ENCODE peak calls at places on chromosomes 12 and 14, in six cellular contexts. Q is transverse colon, K is mesendoderm, D is cardiac muscle cell, O is neural progenitor cell, G is heart right ventricle. C is an unnamed sample.

GRCh38 chr14:55123101-55123500 is 6.0 kb upstream of the LGALS3 start:
- DNase-seq in Q (no peak), G (no peak), O (no peak), D (peak; percentile 92), K (no peak), C (no peak)

GRCh38 chr14:80428171-80428570 is 216.9 kb upstream of the DIO2 start:
- DNase-seq in O (no peak), Q (no peak), D (peak; percentile 64), K (peak; percentile 4), G (no peak), C (no peak)

GRCh38 chr14:75418779-75419768 is 8.7 kb upstream of the JDP2 start:
- DNase-seq in Q (peak; percentile 84), D (peak; percentile 49), K (peak; percentile 97), G (peak; percentile 27), O (peak; percentile 78), C (peak; percentile 95)

GRCh38 chr14:36652542-36653201 is 9.0 kb upstream of the PAX9 start:
- DNase-seq in O (no peak), Q (no peak), D (no peak), K (no peak), G (no peak), C (no peak)

GRCh38 chr12:85468356-85469157 is 188.5 kb downstream of the ALX1 start:
- DNase-seq in K (peak; percentile 94), G (no peak), D (peak; percentile 76), Q (peak; percentile 45), O (peak; percentile 58), C (peak; percentile 91)

GRCh38 chr14:53411110-53411509 is 258.0 kb upstream of the DDHD1 start:
- DNase-seq in D (peak; percentile 28), Q (no peak), G (no peak), O (no peak), K (no peak), C (no peak)

GRCh38 chr12:26097046-26097878 is 27.6 kb downstream of the BHLHE41 start:
- DNase-seq in O (peak; percentile 81), G (peak; percentile 59), K (peak; percentile 79), Q (peak; percentile 72), D (peak; percentile 83), C (peak; percentile 92)

GRCh38 chr12:56751712-56752598 is at the start of gene PRIM1:
- DNase-seq in K (peak; percentile 92), Q (peak; percentile 87), G (peak; percentile 88), D (peak; percentile 86), O (peak; percentile 95), C (peak; percentile 97)

GRCh38 chr14:97350415-97350814 is 553.2 kb downstream of the VRK1 start:
- DNase-seq in K (no peak), G (no peak), O (no peak), D (no peak), Q (no peak), C (no peak)

GRCh38 chr12:40106655-40107054 is 774 bp upstream of the SLC2A13 start:
- DNase-seq in G (no peak), K (peak; percentile 42), Q (no peak), O (no peak), D (no peak), C (peak; percentile 57)

GRCh38 chr12:3419538-3419937 is 71.5 kb upstream of the PRMT8 start:
- DNase-seq in G (no peak), Q (no peak), O (peak; percentile 63), D (no peak), K (no peak), C (no peak)

GRCh38 chr14:99288948-99289347 is 17.0 kb upstream of the BCL11B start:
- DNase-seq in Q (no peak), G (no peak), D (no peak), K (no peak), O (no peak), C (no peak)

GRCh38 chr12:68565391-68565903 is 45.3 kb upstream of the RAP1B start:
- DNase-seq in D (peak; percentile 58), O (no peak), K (no peak), Q (no peak), G (no peak), C (no peak)

GRCh38 chr12:67482751-67483661 is 165.5 kb upstream of the DYRK2 start:
- DNase-seq in Q (peak; percentile 76), G (peak; percentile 55), K (no peak), D (peak; percentile 74), O (no peak), C (no peak)

GRCh38 chr14:69354383-69355154 is 43.5 kb downstream of the ERH start:
- DNase-seq in O (no peak), D (no peak), Q (peak; percentile 75), G (no peak), K (no peak), C (no peak)

GRCh38 chr14:36313206-36313605 is 7.2 kb downstream of the MBIP start:
- DNase-seq in D (no peak), G (no peak), Q (no peak), O (peak; percentile 63), K (peak; percentile 25), C (no peak)

GRCh38 chr12:25992026-25992782 is 33.7 kb downstream of the RASSF8 start:
- DNase-seq in G (no peak), Q (no peak), K (no peak), D (no peak), O (no peak), C (no peak)

GRCh38 chr14:22151091-22151490 is 437.9 kb downstream of the DAD1 start:
- DNase-seq in Q (no peak), K (no peak), O (no peak), D (no peak), G (no peak), C (no peak)

GRCh38 chr12:18296201-18296908 is 35.0 kb downstream of the PIK3C2G start:
- DNase-seq in K (no peak), D (peak; percentile 12), G (no peak), O (no peak), Q (no peak), C (no peak)

GRCh38 chr12:93107514-93107942 is 178.4 kb upstream of the EEA1 start:
- DNase-seq in Q (no peak), G (no peak), K (no peak), D (no peak), O (no peak), C (no peak)

GRCh38 chr12:132873724-132874123 is 13.7 kb downstream of the CHFR start:
- DNase-seq in D (no peak), Q (no peak), K (no peak), O (no peak), G (no peak), C (no peak)

DNA sequence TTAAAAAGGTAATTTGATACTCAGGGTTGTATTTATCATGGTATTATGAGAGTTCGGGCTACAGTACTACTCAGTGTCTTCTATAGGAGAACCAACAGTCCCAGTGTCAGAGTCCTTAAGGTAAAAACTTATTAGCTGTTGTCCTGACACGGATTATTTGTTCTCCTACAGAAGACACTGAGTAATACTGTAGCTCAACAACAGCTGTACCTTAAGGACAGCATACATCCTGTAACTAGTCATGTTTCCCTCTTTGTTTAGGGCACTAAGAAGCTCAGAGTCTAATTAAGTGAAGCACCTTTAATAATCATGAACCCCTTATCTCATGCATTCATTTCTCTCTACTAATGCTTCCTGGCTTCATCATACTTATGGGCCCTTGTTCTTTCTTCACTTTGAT is 33.9 kb downstream of the ARF6 start:
- DNase-seq in K (no peak), D (no peak), O (no peak), Q (no peak), G (no peak), C (no peak)
- H3K4me1 ChIP-seq in K (no peaks in the 10 kb centered on the region), D (no peaks in the 10 kb centered on the region), O (no peaks in the 10 kb centered on the region), Q (no peaks in the 10 kb centered on the region), G (no peaks in the 10 kb centered on the region), C (no peaks in the 10 kb centered on the region)

GRCh38 chr12:1606021-1606622 is 11.7 kb upstream of the FBXL14 start:
- DNase-seq in G (peak; percentile 92), O (no peak), K (peak; percentile 93), D (peak; percentile 91), Q (peak; percentile 92), C (peak; percentile 91)

GRCh38 chr12:1607940-1608782 is 13.8 kb upstream of the FBXL14 start:
- DNase-seq in K (no peak), O (no peak), Q (no peak), D (peak; percentile 55), G (no peak), C (no peak)

GRCh38 chr12:1604464-1604863 is 10.1 kb upstream of the FBXL14 start:
- DNase-seq in Q (no peak), G (no peak), K (no peak), O (no peak), D (no peak), C (no peak)

GRCh38 chr12:1603621-1604020 is 9.2 kb upstream of the FBXL14 start:
- DNase-seq in O (no peak), K (no peak), D (no peak), Q (no peak), G (no peak), C (no peak)

GRCh38 chr12:1605129-1606020 is 11.0 kb upstream of the FBXL14 start:
- DNase-seq in D (peak; percentile 86), K (peak; percentile 87), G (peak; percentile 53), Q (peak; percentile 77), O (peak; percentile 84), C (peak; percentile 87)
- H3K4me1 ChIP-seq in D (peaks cover 16% of the 10 kb centered on the region), K (no peaks in the 10 kb centered on the region), G (peaks cover 12% of the 10 kb centered on the region), Q (peaks cover 54% of the 10 kb centered on the region), O (peaks cover 31% of the 10 kb centered on the region), C (no peaks in the 10 kb centered on the region)

GRCh38 chr12:20508962-20509361 is 140.6 kb downstream of the PDE3A start:
- DNase-seq in O (no peak), Q (no peak), G (no peak), K (no peak), D (peak; percentile 74), C (no peak)

GRCh38 chr12:20507061-20507460 is 138.7 kb downstream of the PDE3A start:
- DNase-seq in G (no peak), Q (no peak), D (no peak), O (no peak), K (no peak), C (no peak)

GRCh38 chr12:20510811-20511210 is 142.5 kb downstream of the PDE3A start:
- DNase-seq in O (no peak), G (no peak), K (no peak), D (no peak), Q (no peak), C (no peak)

GRCh38 chr12:20507711-20508110 is 139.4 kb downstream of the PDE3A start:
- DNase-seq in O (no peak), G (no peak), D (peak; percentile 49), Q (no peak), K (no peak), C (no peak)

DNA sequence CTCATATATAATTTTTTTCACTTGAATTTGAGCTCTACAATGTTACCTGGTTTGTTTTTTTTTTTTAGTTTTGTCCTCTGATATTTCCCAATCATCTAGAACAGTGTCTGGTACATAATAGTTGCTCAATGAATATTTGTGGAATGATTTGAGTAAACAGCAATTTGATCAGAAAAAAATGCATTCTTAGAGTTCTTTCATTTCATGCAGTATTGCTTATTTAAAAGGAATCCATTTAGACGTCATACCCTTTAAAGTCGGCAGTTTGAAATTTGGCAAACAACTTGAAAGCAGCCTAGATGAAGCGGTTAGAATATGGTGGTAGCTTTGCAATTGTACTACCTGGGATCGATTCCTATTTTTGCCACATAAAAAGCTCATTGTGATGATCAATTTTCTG is 140.0 kb downstream of the PDE3A start:
- DNase-seq in Q (no peak), K (no peak), O (no peak), D (peak; percentile 70), G (no peak), C (no peak)
- H3K4me1 ChIP-seq in Q (no peaks in the 10 kb centered on the region), K (no peaks in the 10 kb centered on the region), O (no peaks in the 10 kb centered on the region), D (peaks cover 6% of the 10 kb centered on the region), G (peaks cover 24% of the 10 kb centered on the region), C (no peaks in the 10 kb centered on the region)

DNA sequence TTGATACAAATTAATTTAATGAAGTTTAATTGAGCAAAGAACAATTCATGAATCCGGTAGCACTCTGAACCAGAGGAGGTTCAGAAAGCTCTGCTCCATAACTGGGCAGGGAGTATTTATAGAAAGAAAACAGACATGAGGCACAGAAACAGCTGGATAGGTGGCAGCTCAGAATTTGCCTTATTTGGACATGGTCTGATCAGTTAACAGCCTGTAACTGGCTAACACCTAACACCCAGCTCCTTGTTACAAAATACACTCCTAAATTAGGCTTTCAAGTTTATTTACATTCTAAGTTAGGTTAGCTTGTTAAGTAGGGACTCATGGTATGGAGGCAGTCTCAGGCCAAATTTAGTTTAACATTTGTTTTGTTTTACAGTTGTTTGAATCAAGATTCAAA is 67.8 kb upstream of the TMCC3 start:
- DNase-seq in D (peak; percentile 42), Q (no peak), O (no peak), K (peak; percentile 12), G (no peak), C (no peak)
- H3K4me1 ChIP-seq in D (peaks cover 8% of the 10 kb centered on the region), Q (no peaks in the 10 kb centered on the region), O (peaks cover 21% of the 10 kb centered on the region), K (no peaks in the 10 kb centered on the region), G (no peaks in the 10 kb centered on the region), C (no peaks in the 10 kb centered on the region)

C was measured in endodermal cell.